ENCODE peak calls at places on chromosomes 13 and 19, in six cellular contexts. I is GM23338; T is CD4-positive, alpha-beta T cell; F is IMR-90; G is colonic mucosa; C is tibial nerve. X is an unnamed sample.

GRCh38 chr13:113117956-113118327 is 4.7 kb upstream of the F10 start:
- DNase-seq in I (no peak), T (no peak), C (no peak), F (no peak), G (no peak), X (no peak)

GRCh38 chr13:33466262-33466661 is 180.7 kb upstream of the STARD13 start:
- DNase-seq in C (no peak), T (no peak), I (no peak), F (no peak), G (no peak), X (no peak)

GRCh38 chr13:41809962-41810361 is 150.9 kb downstream of the VWA8 start:
- DNase-seq in F (no peak), I (no peak), T (no peak), G (no peak), C (no peak), X (no peak)

GRCh38 chr13:41495044-41495443 is 37.7 kb downstream of the RGCC start:
- DNase-seq in I (no peak), F (no peak), T (no peak), C (no peak), G (no peak), X (no peak)

GRCh38 chr19:30711296-30711695 is 339.1 kb downstream of the ZNF536 start:
- DNase-seq in C (no peak), I (peak; percentile 17), G (no peak), T (no peak), F (no peak), X (no peak)

GRCh38 chr19:54464624-54465266 is 1.2 kb upstream of the LENG9 start:
- DNase-seq in C (peak; percentile 76), G (peak; percentile 95), T (peak; percentile 33), I (peak; percentile 98), F (peak; percentile 63), X (no peak)

GRCh38 chr19:51739466-51740213 is 12.0 kb downstream of the FPR1 start:
- DNase-seq in G (no peak), I (no peak), F (no peak), T (no peak), C (no peak), X (no peak)

GRCh38 chr19:30092721-30093569 is 150.9 kb downstream of the URI1 start:
- DNase-seq in G (peak; percentile 47), F (no peak), I (no peak), C (no peak), T (no peak), X (no peak)

GRCh38 chr19:5001547-5002131 is 32.7 kb downstream of the KDM4B start:
- DNase-seq in G (no peak), C (no peak), I (peak; percentile 75), F (peak; percentile 71), T (peak; percentile 4), X (peak; percentile 29)

GRCh38 chr13:41458187-41458938 is 1.0 kb downstream of the RGCC start:
- DNase-seq in I (peak; percentile 55), G (peak; percentile 32), F (peak; percentile 46), T (no peak), C (no peak), X (no peak)

GRCh38 chr13:48383384-48383783 is 29.5 kb downstream of the LPAR6 start:
- DNase-seq in T (no peak), G (no peak), F (no peak), C (no peak), I (no peak), X (no peak)

GRCh38 chr19:36051236-36051635 is 2.8 kb downstream of the THAP8 start:
- DNase-seq in F (no peak), G (no peak), I (peak; percentile 89), T (no peak), C (no peak), X (no peak)

GRCh38 chr19:7645159-7645558 is 8.2 kb downstream of the STXBP2 start:
- DNase-seq in C (no peak), I (no peak), F (no peak), T (no peak), G (no peak), X (no peak)

GRCh38 chr13:21735621-21736401 is 64.9 kb downstream of the FGF9 start:
- DNase-seq in C (no peak), F (no peak), I (peak; percentile 12), G (no peak), T (no peak), X (no peak)

GRCh38 chr13:45542878-45543277 is 72.7 kb downstream of the ERICH6B start:
- DNase-seq in F (no peak), T (no peak), I (no peak), G (no peak), C (no peak), X (no peak)

GRCh38 chr19:38784224-38784623 is 4.8 kb upstream of the LGALS7B start:
- DNase-seq in G (peak; percentile 61), I (no peak), C (no peak), T (no peak), F (peak; percentile 46), X (no peak)

GRCh38 chr19:18513868-18514267 is 8.0 kb downstream of the ELL start:
- DNase-seq in F (no peak), G (no peak), C (peak; percentile 33), I (no peak), T (no peak), X (no peak)

GRCh38 chr19:13463296-13463695 is 43.0 kb downstream of the CACNA1A start:
- DNase-seq in F (peak; percentile 15), I (peak; percentile 76), T (no peak), G (no peak), C (no peak), X (no peak)

GRCh38 chr13:44474122-44474910 is 100.7 kb downstream of the SERP2 start:
- DNase-seq in G (no peak), F (peak; percentile 17), T (no peak), C (no peak), I (peak; percentile 38), X (no peak)

GRCh38 chr13:20156711-20157110 is 4.1 kb downstream of the GJA3 start:
- DNase-seq in F (no peak), I (no peak), G (no peak), T (no peak), C (no peak), X (no peak)

GRCh38 chr19:28184997-28185396 is 1028.0 kb downstream of the UQCRFS1 start:
- DNase-seq in C (no peak), T (no peak), G (no peak), I (no peak), F (no peak), X (no peak)

GRCh38 chr13:110913911-110914292 is 967 bp downstream of the ANKRD10 start:
- DNase-seq in I (peak; percentile 51), G (no peak), F (no peak), T (no peak), C (no peak), X (no peak)

GRCh38 chr19:39428309-39429112 is 7.2 kb downstream of the RPS16 start:
- DNase-seq in T (no peak), I (peak; percentile 98), G (peak; percentile 25), F (peak; percentile 96), C (no peak), X (no peak)

GRCh38 chr13:103140001-103140671 is 73.9 kb upstream of the SLC10A2 start:
- DNase-seq in C (peak; percentile 63), I (peak; percentile 85), T (no peak), F (no peak), G (no peak), X (peak; percentile 27)

GRCh38 chr19:7294571-7295212 is 478 bp upstream of the INSR start:
- DNase-seq in G (peak; percentile 79), I (peak; percentile 56), C (peak; percentile 62), F (peak; percentile 16), T (no peak), X (no peak)

GRCh38 chr13:30052127-30052526 is 201.7 kb upstream of the UBL3 start:
- DNase-seq in G (no peak), F (no peak), C (no peak), T (no peak), I (peak; percentile 71), X (no peak)

DNA sequence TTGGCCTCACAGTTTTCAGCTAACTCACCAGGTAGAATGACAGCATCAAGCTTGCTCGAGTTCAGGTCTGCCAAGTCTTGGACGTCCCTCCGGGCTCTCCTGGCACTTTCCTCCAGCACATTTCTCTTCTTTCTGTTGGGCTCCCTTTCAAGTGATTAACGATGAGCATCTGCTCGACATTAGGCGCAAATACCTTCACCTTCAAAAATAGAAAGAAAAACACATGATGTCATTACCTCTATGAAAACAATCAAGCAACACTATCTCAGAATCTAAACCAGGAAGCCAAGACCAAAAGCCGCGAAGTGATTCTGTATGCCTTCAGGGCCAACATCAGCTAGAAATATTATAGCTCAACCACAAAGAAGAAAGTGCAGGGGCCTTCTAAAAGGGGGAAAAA is 15.4 kb upstream of the CLN5 start:
- DNase-seq in I (no peak), C (no peak), G (no peak), F (no peak), T (no peak), X (no peak)
- H3K27me3 ChIP-seq in I (no peaks in the 10 kb centered on the region), C (no peaks in the 10 kb centered on the region), G (no peaks in the 10 kb centered on the region), F (peaks cover 25% of the 10 kb centered on the region), T (peaks cover 23% of the 10 kb centered on the region), X (no peaks in the 10 kb centered on the region)

DNA sequence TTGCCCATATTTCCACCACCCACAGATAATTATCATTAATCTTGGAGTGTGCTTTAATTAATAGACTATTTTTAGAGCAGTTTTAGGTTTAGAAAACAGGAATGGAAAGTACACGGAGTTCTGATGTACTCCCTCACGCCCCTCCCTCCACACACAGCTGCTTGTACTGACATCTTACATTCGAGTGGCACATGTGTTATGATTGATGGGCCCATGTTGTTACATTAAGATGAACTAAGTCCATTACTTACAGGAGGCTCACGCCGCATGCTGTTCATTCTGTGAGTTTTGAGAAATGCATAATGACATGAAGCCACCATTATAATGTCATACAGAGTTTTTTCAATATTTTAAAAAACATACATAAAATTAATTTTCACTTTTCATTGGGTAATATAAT is 1.2 kb upstream of the SPATA13 start:
- DNase-seq in T (no peak), F (no peak), I (no peak), C (no peak), G (no peak), X (no peak)
- H3K27me3 ChIP-seq in T (no peaks in the 10 kb centered on the region), F (no peaks in the 10 kb centered on the region), I (no peaks in the 10 kb centered on the region), C (no peaks in the 10 kb centered on the region), G (no peaks in the 10 kb centered on the region), X (no peaks in the 10 kb centered on the region)

DNA sequence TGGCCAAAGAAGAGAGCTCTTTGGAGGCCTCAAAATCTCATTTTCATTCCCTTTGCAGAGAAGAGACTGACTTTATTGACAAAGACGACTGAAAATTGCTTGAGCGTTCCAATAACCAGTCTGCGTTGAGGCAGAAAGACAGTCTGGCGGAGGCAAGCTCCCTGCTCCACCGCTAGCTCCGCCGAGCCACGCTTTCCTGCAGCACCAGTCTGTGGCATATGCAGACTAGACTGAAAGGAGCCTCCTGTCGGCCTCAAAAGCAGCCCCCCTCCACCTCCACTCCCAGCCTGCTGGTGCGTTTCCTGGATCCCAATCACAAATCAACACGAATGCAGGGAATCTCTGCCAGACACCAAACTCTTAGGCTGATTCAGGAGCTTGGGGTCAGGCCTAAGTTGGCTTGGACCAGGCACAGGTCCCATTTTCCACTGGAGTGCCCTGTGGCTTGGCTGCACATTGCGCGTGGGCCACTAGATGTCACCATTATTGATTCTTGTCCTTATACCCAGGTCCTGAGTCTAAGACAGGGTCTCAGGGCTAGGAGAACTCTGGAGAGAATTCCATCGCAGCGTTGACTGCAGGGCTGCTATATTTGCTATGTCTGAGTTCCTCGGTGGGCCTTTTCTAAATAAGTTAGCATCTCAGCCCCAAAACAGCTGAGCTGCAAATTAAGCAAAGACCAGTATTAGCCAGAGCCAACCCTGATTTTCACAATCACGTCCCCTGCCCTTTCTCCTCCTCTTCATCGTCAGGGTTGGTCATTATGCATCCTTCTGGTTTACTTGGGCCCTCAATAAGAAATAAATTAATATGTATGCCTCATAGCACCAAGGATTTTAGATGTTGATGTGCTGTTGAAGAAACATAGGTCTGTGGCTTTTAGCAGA is 5.2 kb upstream of the ZNF507 start:
- DNase-seq in F (peak; percentile 27), T (peak; percentile 25), C (peak; percentile 59), G (peak; percentile 66), I (peak; percentile 71), X (no peak)
- H3K27me3 ChIP-seq in F (no peaks in the 10 kb centered on the region), T (no peaks in the 10 kb centered on the region), C (no peaks in the 10 kb centered on the region), G (no peaks in the 10 kb centered on the region), I (no peaks in the 10 kb centered on the region), X (no peaks in the 10 kb centered on the region)

GRCh38 chr19:14507704-14508246 is 10.4 kb downstream of the DNAJB1 start:
- DNase-seq in T (no peak), I (no peak), F (peak; percentile 67), G (no peak), C (no peak), X (no peak)
- H3K27me3 ChIP-seq in T (no peaks in the 10 kb centered on the region), I (no peaks in the 10 kb centered on the region), F (no peaks in the 10 kb centered on the region), G (no peaks in the 10 kb centered on the region), C (no peaks in the 10 kb centered on the region), X (no peaks in the 10 kb centered on the region)

X was measured in iPS DF 6.9.